ENCODE peak calls at places on chromosomes 3 and 15, in seven cellular contexts. Z is T follicular helper cell; U is activated CD8-positive, alpha-beta memory T cell treated with anti-CD3 and anti-CD28 coated beads, Interleukin-2, amount 10 ng/mL, durations not matched to agents 7 days and 5 days; L is stimulated activated naive CD8-positive, alpha-beta T cell treated with anti-CD3 and anti-CD28 coated beads, Interleukin-15, amount 100 ng/mL, for 72 hours; D is COR-L47; V is tibial nerve; R is activated CD4-positive, alpha-beta T cell treated with anti-CD3 and anti-CD28 coated beads, Interleukin-2, amount 50 U/mL, for 1 hour. F is an unnamed sample.

GRCh38 chr15:63371297-63371918 is 10.2 kb downstream of the CA12 start:
- DNase-seq in U (no peak), L (no peak), Z (no peak), D (no peak), R (no peak), V (no peak), F (no peak)

GRCh38 chr3:128307029-128307633 is 153.8 kb downstream of the EEFSEC start:
- DNase-seq in R (no peak), D (peak; percentile 42), L (peak; percentile 4), V (no peak), Z (no peak), U (peak; percentile 16), F (no peak)

GRCh38 chr3:139534992-139535879 is 4.3 kb downstream of the RBP1 start:
- DNase-seq in L (no peak), R (no peak), D (peak; percentile 41), U (no peak), Z (no peak), V (no peak), F (no peak)

GRCh38 chr15:85500060-85500708 is 119.8 kb downstream of the AKAP13 start:
- DNase-seq in L (no peak), U (no peak), Z (no peak), D (no peak), R (no peak), V (no peak), F (no peak)

GRCh38 chr3:63043631-63044030 is 168.4 kb upstream of the CADPS start:
- DNase-seq in L (no peak), U (no peak), V (no peak), D (no peak), R (no peak), Z (no peak), F (no peak)

GRCh38 chr3:63429905-63430304 is 151.8 kb downstream of the SYNPR start:
- DNase-seq in L (no peak), U (no peak), V (no peak), Z (no peak), D (no peak), R (no peak), F (peak; percentile 3)

GRCh38 chr15:49737138-49737537 is 116.3 kb downstream of the DTWD1 start:
- DNase-seq in V (no peak), L (no peak), U (no peak), D (no peak), R (no peak), Z (no peak), F (no peak)

GRCh38 chr15:56765252-56765651 is 31.9 kb upstream of the ZNF280D start:
- DNase-seq in D (no peak), L (no peak), Z (no peak), U (no peak), R (no peak), V (no peak), F (no peak)

GRCh38 chr3:144259267-144259666 is 287.6 kb downstream of the DIPK2A start:
- DNase-seq in L (no peak), V (no peak), U (no peak), Z (no peak), D (no peak), R (no peak), F (no peak)

GRCh38 chr15:38707802-38708671 is 143.4 kb upstream of the RASGRP1 start:
- DNase-seq in Z (no peak), V (no peak), R (peak; percentile 26), L (peak; percentile 52), D (no peak), U (peak; percentile 54), F (no peak)

GRCh38 chr15:33533197-33533596 is 222.4 kb downstream of the RYR3 start:
- DNase-seq in D (no peak), V (no peak), U (no peak), L (no peak), Z (no peak), R (no peak), F (no peak)

GRCh38 chr3:188123170-188123920 is 30.6 kb upstream of the LPP start:
- DNase-seq in Z (no peak), U (no peak), D (no peak), L (no peak), V (no peak), R (no peak), F (no peak)

GRCh38 chr15:67107014-67107812 is 41.8 kb downstream of the SMAD3 start:
- DNase-seq in Z (no peak), L (no peak), R (no peak), D (no peak), V (no peak), U (no peak), F (no peak)

GRCh38 chr15:84647726-84648125 is 6.4 kb downstream of the WDR73 start:
- DNase-seq in L (no peak), U (no peak), V (no peak), R (no peak), D (no peak), Z (no peak), F (no peak)